ENCODE peak calls at places on chromosomes 16 and 17, in eight cellular contexts. E is SK-N-SH, H is A549, Y is H1, P is endothelial cell of umbilical vein, C is WTC11, D is K562, I is HCT116. S is an unnamed sample.
A peak's percentile ranks its signal among the peaks of the same experiment; 100 is the strongest.

GRCh38 chr17:21418446-21419298 is 42.5 kb downstream of the KCNJ12 start:
- DNase-seq in E (no peak), H (no peak), Y (no peak), P (no peak), C (peak; percentile 5), D (no peak), I (no peak), S (no peak)

GRCh38 chr17:42276609-42277341 is 584 bp upstream of the STAT5B start:
- DNase-seq in E (peak; percentile 74), H (peak; percentile 76), Y (peak; percentile 82), P (peak; percentile 83), C (peak; percentile 56), D (peak; percentile 71), I (no peak), S (peak; percentile 78)

GRCh38 chr17:39699818-39700147 is at the start of gene ERBB2:
- DNase-seq in E (no peak), H (peak; percentile 93), Y (peak; percentile 67), P (peak; percentile 57), C (peak; percentile 73), D (no peak), I (peak; percentile 57), S (no peak)

GRCh38 chr17:77571562-77571981 is 386.9 kb upstream of the TNRC6C start:
- DNase-seq in E (peak; percentile 61), H (no peak), Y (no peak), P (peak; percentile 64), C (no peak), D (peak; percentile 43), I (no peak), S (peak; percentile 20)

GRCh38 chr17:9140550-9141422 is 119.5 kb downstream of the NTN1 start:
- DNase-seq in E (no peak), H (no peak), Y (no peak), P (no peak), C (no peak), D (no peak), I (no peak), S (no peak)

GRCh38 chr17:49565948-49566491 is 9.7 kb upstream of the NXPH3 start:
- DNase-seq in E (no peak), H (no peak), Y (no peak), P (no peak), C (no peak), D (no peak), I (no peak), S (no peak)

GRCh38 chr17:22203208-22203715 is 510.9 kb downstream of the KCNJ18 start:
- DNase-seq in E (no peak), H (no peak), Y (no peak), P (no peak), C (no peak), D (no peak), I (no peak), S (no peak)

GRCh38 chr17:81890447-81891302 is 711 bp downstream of the ALYREF start:
- DNase-seq in E (peak; percentile 76), H (no peak), Y (no peak), P (peak; percentile 34), C (no peak), D (peak; percentile 81), I (no peak), S (peak; percentile 55)

GRCh38 chr16:89696598-89697128 is 4.8 kb downstream of the SPATA2L start:
- DNase-seq in E (peak; percentile 33), H (no peak), Y (no peak), P (no peak), C (no peak), D (peak; percentile 22), I (no peak), S (peak; percentile 37)

GRCh38 chr17:79947351-79948031 is 88.2 kb downstream of the TBC1D16 start:
- DNase-seq in E (no peak), H (no peak), Y (no peak), P (no peak), C (no peak), D (no peak), I (no peak), S (peak; percentile 2)

GRCh38 chr16:77869997-77870813 is 81.8 kb downstream of the VAT1L start:
- DNase-seq in E (no peak), H (no peak), Y (no peak), P (peak; percentile 24), C (no peak), D (no peak), I (no peak), S (no peak)

GRCh38 chr17:48483471-48484131 is 47.2 kb downstream of the HOXB1 start:
- DNase-seq in E (no peak), H (no peak), Y (no peak), P (no peak), C (no peak), D (peak; percentile 27), I (peak; percentile 95), S (peak; percentile 50)

GRCh38 chr16:29993903-29994612 is 1.4 kb downstream of the HIRIP3 start:
- DNase-seq in E (no peak), H (no peak), Y (no peak), P (no peak), C (no peak), D (no peak), I (no peak), S (no peak)

GRCh38 chr16:84520778-84521770 is 16.6 kb upstream of the MEAK7 start:
- DNase-seq in E (no peak), H (no peak), Y (no peak), P (no peak), C (no peak), D (no peak), I (no peak), S (no peak)

GRCh38 chr17:7839199-7839889 is 5.3 kb downstream of the KDM6B start:
- DNase-seq in E (no peak), H (no peak), Y (no peak), P (no peak), C (no peak), D (no peak), I (no peak), S (peak; percentile 83)

GRCh38 chr16:48444574-48444973 is 59.4 kb upstream of the SIAH1 start:
- DNase-seq in E (no peak), H (peak; percentile 73), Y (no peak), P (peak; percentile 30), C (no peak), D (no peak), I (peak; percentile 73), S (no peak)
- TF ChIP-seq MAX in E (peak; percentile 54), H (peak; percentile 42), Y (no peak), P (no peak), C (no peak), D (no peak), I (peak; percentile 69), S (no peak)

GRCh38 chr17:58324409-58325288 is 3.9 kb downstream of the TSPOAP1 start:
- DNase-seq in E (peak; percentile 97), H (no peak), Y (peak; percentile 78), P (no peak), C (peak; percentile 61), D (no peak), I (no peak), S (no peak)

GRCh38 chr17:58325976-58326468 is 2.6 kb downstream of the TSPOAP1 start:
- DNase-seq in E (peak; percentile 33), H (no peak), Y (no peak), P (no peak), C (no peak), D (no peak), I (no peak), S (peak; percentile 60)

GRCh38 chr17:58326609-58327341 is 1.8 kb downstream of the TSPOAP1 start:
- DNase-seq in E (peak; percentile 22), H (no peak), Y (no peak), P (no peak), C (no peak), D (no peak), I (no peak), S (peak; percentile 41)

GRCh38 chr17:58323420-58324408 is 4.9 kb downstream of the TSPOAP1 start:
- DNase-seq in E (no peak), H (no peak), Y (no peak), P (no peak), C (no peak), D (no peak), I (no peak), S (no peak)

GRCh38 chr17:58325289-58325726 is 3.3 kb downstream of the TSPOAP1 start:
- DNase-seq in E (peak; percentile 75), H (no peak), Y (peak; percentile 74), P (no peak), C (peak; percentile 78), D (no peak), I (no peak), S (no peak)
- TF ChIP-seq MAX in E (no peak), H (no peak), Y (no peak), P (no peak), C (no peak), D (peak; percentile 45), I (no peak), S (no peak)

GRCh38 chr16:88635671-88636070 is 2.7 kb upstream of the IL17C start:
- DNase-seq in E (no peak), H (no peak), Y (no peak), P (no peak), C (no peak), D (no peak), I (no peak), S (no peak)
- TF ChIP-seq MAX in E (no peak), H (no peak), Y (peak; percentile 18), P (no peak), C (no peak), D (no peak), I (no peak), S (no peak)

GRCh38 chr17:45313419-45313771 is 3.4 kb downstream of the MAP3K14 start:
- DNase-seq in E (no peak), H (no peak), Y (no peak), P (no peak), C (no peak), D (no peak), I (no peak), S (no peak)

GRCh38 chr17:45315583-45316270 is 1.1 kb downstream of the MAP3K14 start:
- DNase-seq in E (no peak), H (no peak), Y (no peak), P (no peak), C (no peak), D (no peak), I (no peak), S (no peak)

GRCh38 chr17:45312477-45313418 is 4.1 kb downstream of the MAP3K14 start:
- DNase-seq in E (no peak), H (no peak), Y (no peak), P (no peak), C (no peak), D (no peak), I (no peak), S (no peak)

GRCh38 chr17:45314761-45315549 is 1.9 kb downstream of the MAP3K14 start:
- DNase-seq in E (no peak), H (peak; percentile 46), Y (no peak), P (peak; percentile 50), C (no peak), D (no peak), I (no peak), S (peak; percentile 39)

DNA sequence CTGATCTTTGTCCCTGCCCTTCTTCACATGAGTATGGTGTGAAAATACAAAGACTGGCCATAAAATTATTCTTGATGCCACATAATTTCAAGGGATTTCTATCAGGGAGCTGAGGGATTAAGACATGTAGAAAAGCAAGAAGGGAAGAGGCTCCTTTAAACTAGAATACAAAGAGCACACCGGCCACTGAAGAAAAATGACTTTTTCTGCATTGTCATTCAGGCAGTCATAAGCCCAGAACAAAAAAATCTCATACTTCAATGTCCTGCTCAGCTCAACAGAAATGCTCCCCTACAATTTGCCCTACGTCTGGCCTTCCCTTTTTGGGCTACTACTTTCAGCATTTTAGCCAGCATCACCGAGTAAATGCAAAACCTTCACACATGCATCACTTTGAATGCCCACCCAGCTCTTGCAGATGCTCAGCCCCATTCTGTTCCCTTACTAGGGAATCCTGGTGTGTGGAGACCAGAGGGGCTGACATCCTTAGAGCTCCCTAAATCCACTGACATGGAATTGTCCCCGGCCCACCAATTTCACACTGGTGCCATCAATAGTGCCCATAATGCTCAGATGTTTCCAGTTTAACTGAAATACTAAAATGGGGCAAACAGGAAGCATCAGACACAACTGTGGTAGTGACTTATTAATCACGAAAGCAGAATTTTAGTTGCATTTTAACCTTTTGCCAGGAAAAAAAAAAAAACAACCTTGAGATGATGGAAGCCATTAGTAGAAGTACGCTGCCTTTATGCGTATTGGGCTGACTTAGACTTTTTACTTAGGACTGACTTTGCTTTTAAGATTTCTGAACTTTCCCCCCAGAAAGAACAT is 2.7 kb downstream of the MAP3K14 start:
- DNase-seq in E (no peak), H (no peak), Y (no peak), P (no peak), C (no peak), D (no peak), I (no peak), S (no peak)
- TF ChIP-seq MAX in E (no peak), H (no peak), Y (no peak), P (no peak), C (no peak), D (no peak), I (no peak), S (no peak)

S was measured in NB4.